ENCODE peak calls at places on chromosomes 1 and 21, in seven cellular contexts. One of them, this sample, is unnamed.

GRCh38 chr1:98903261-98903660 is 101.4 kb downstream of the PLPPR5 start:
- DNase-seq in HCT116: no peak
- DNase-seq in AG04450: peak
- DNase-seq in stomach: no peak
- DNase-seq in astrocyte of the spinal cord: peak
- DNase-seq in A549: peak
- DNase-seq in neural progenitor cell: no peak
- DNase-seq in this sample: peak

GRCh38 chr1:1087351-1088035 is 13.4 kb upstream of the RNF223 start:
- DNase-seq in AG04450: no peak
- DNase-seq in stomach: no peak
- DNase-seq in A549: no peak
- DNase-seq in HCT116: no peak
- DNase-seq in astrocyte of the spinal cord: no peak
- DNase-seq in neural progenitor cell: no peak
- DNase-seq in this sample: no peak

GRCh38 chr1:160420881-160421842 is 20.8 kb downstream of the VANGL2 start:
- DNase-seq in stomach: no peak
- DNase-seq in neural progenitor cell: no peak
- DNase-seq in astrocyte of the spinal cord: no peak
- DNase-seq in A549: no peak
- DNase-seq in AG04450: no peak
- DNase-seq in HCT116: no peak
- DNase-seq in this sample: no peak

GRCh38 chr1:119873166-119874025 is 22.9 kb downstream of the ADAM30 start:
- DNase-seq in A549: no peak
- DNase-seq in AG04450: peak
- DNase-seq in astrocyte of the spinal cord: peak
- DNase-seq in neural progenitor cell: no peak
- DNase-seq in HCT116: no peak
- DNase-seq in stomach: no peak
- DNase-seq in this sample: no peak

GRCh38 chr1:204153667-204154066 is 1.8 kb upstream of the ETNK2 start:
- DNase-seq in astrocyte of the spinal cord: no peak
- DNase-seq in A549: no peak
- DNase-seq in AG04450: no peak
- DNase-seq in HCT116: no peak
- DNase-seq in neural progenitor cell: no peak
- DNase-seq in stomach: no peak
- DNase-seq in this sample: no peak

GRCh38 chr1:50251592-50252165 is 143.0 kb downstream of the ELAVL4 start:
- DNase-seq in AG04450: no peak
- DNase-seq in neural progenitor cell: peak
- DNase-seq in astrocyte of the spinal cord: no peak
- DNase-seq in HCT116: no peak
- DNase-seq in stomach: no peak
- DNase-seq in A549: no peak
- DNase-seq in this sample: no peak

GRCh38 chr1:5891736-5892135 is 100.5 kb downstream of the NPHP4 start:
- DNase-seq in astrocyte of the spinal cord: peak
- DNase-seq in neural progenitor cell: no peak
- DNase-seq in stomach: no peak
- DNase-seq in A549: no peak
- DNase-seq in HCT116: no peak
- DNase-seq in AG04450: no peak
- DNase-seq in this sample: no peak

GRCh38 chr1:2403273-2403672 is 9.1 kb downstream of the PEX10 start:
- DNase-seq in astrocyte of the spinal cord: no peak
- DNase-seq in A549: no peak
- DNase-seq in HCT116: no peak
- DNase-seq in neural progenitor cell: no peak
- DNase-seq in AG04450: no peak
- DNase-seq in stomach: no peak
- DNase-seq in this sample: no peak

GRCh38 chr1:207840380-207840779 is 70.5 kb downstream of the CD34 start:
- DNase-seq in astrocyte of the spinal cord: no peak
- DNase-seq in HCT116: no peak
- DNase-seq in neural progenitor cell: no peak
- DNase-seq in AG04450: no peak
- DNase-seq in stomach: no peak
- DNase-seq in A549: no peak
- DNase-seq in this sample: no peak
- TF ChIP-seq CTCF in astrocyte of the spinal cord: no peak
- TF ChIP-seq CTCF in HCT116: no peak
- TF ChIP-seq CTCF in neural progenitor cell: peak
- TF ChIP-seq CTCF in AG04450: no peak
- TF ChIP-seq CTCF in stomach: no peak
- TF ChIP-seq CTCF in A549: no peak
- TF ChIP-seq CTCF in this sample: no peak

GRCh38 chr21:41446571-41446970 is 20.5 kb downstream of the MX1 start:
- DNase-seq in A549: no peak
- DNase-seq in astrocyte of the spinal cord: no peak
- DNase-seq in neural progenitor cell: no peak
- DNase-seq in HCT116: no peak
- DNase-seq in AG04450: no peak
- DNase-seq in stomach: no peak
- DNase-seq in this sample: no peak
- H3K4me3 ChIP-seq in A549: no peak
- H3K4me3 ChIP-seq in astrocyte of the spinal cord: no peak
- H3K4me3 ChIP-seq in neural progenitor cell: no peak
- H3K4me3 ChIP-seq in HCT116: no peak
- H3K4me3 ChIP-seq in AG04450: no peak
- H3K4me3 ChIP-seq in stomach: no peak
- H3K4me3 ChIP-seq in this sample: no peak

GRCh38 chr1:234725177-234726132 is 115.5 kb upstream of the IRF2BP2 start:
- DNase-seq in HCT116: no peak
- DNase-seq in AG04450: no peak
- DNase-seq in neural progenitor cell: no peak
- DNase-seq in stomach: peak
- DNase-seq in A549: no peak
- DNase-seq in astrocyte of the spinal cord: peak
- DNase-seq in this sample: peak

GRCh38 chr1:234728740-234729139 is 118.8 kb upstream of the IRF2BP2 start:
- DNase-seq in A549: no peak
- DNase-seq in stomach: no peak
- DNase-seq in AG04450: no peak
- DNase-seq in HCT116: no peak
- DNase-seq in neural progenitor cell: no peak
- DNase-seq in astrocyte of the spinal cord: no peak
- DNase-seq in this sample: no peak

GRCh38 chr1:234724517-234725176 is 114.7 kb upstream of the IRF2BP2 start:
- DNase-seq in A549: no peak
- DNase-seq in neural progenitor cell: peak
- DNase-seq in HCT116: peak
- DNase-seq in astrocyte of the spinal cord: no peak
- DNase-seq in stomach: peak
- DNase-seq in AG04450: no peak
- DNase-seq in this sample: no peak

GRCh38 chr1:234727018-234727757 is 117.2 kb upstream of the IRF2BP2 start:
- DNase-seq in stomach: no peak
- DNase-seq in neural progenitor cell: peak
- DNase-seq in AG04450: no peak
- DNase-seq in astrocyte of the spinal cord: peak
- DNase-seq in A549: no peak
- DNase-seq in HCT116: no peak
- DNase-seq in this sample: no peak

GRCh38 chr1:234726359-234726836 is 116.4 kb upstream of the IRF2BP2 start:
- DNase-seq in A549: no peak
- DNase-seq in neural progenitor cell: peak
- DNase-seq in HCT116: no peak
- DNase-seq in astrocyte of the spinal cord: no peak
- DNase-seq in stomach: no peak
- DNase-seq in AG04450: no peak
- DNase-seq in this sample: peak
- TF ChIP-seq CTCF in A549: no peak
- TF ChIP-seq CTCF in neural progenitor cell: no peak
- TF ChIP-seq CTCF in HCT116: no peak
- TF ChIP-seq CTCF in astrocyte of the spinal cord: no peak
- TF ChIP-seq CTCF in stomach: no peak
- TF ChIP-seq CTCF in AG04450: no peak
- TF ChIP-seq CTCF in this sample: no peak

GRCh38 chr1:8409666-8410065 is 91.8 kb downstream of the SLC45A1 start:
- DNase-seq in A549: no peak
- DNase-seq in stomach: no peak
- DNase-seq in HCT116: no peak
- DNase-seq in astrocyte of the spinal cord: no peak
- DNase-seq in neural progenitor cell: no peak
- DNase-seq in AG04450: no peak
- DNase-seq in this sample: no peak

GRCh38 chr1:8410791-8411190 is 92.9 kb downstream of the SLC45A1 start:
- DNase-seq in stomach: no peak
- DNase-seq in AG04450: no peak
- DNase-seq in A549: no peak
- DNase-seq in HCT116: no peak
- DNase-seq in astrocyte of the spinal cord: no peak
- DNase-seq in neural progenitor cell: no peak
- DNase-seq in this sample: no peak

GRCh38 chr1:8407652-8408051 is 89.7 kb downstream of the SLC45A1 start:
- DNase-seq in astrocyte of the spinal cord: no peak
- DNase-seq in HCT116: no peak
- DNase-seq in stomach: no peak
- DNase-seq in neural progenitor cell: no peak
- DNase-seq in AG04450: no peak
- DNase-seq in A549: no peak
- DNase-seq in this sample: no peak

GRCh38 chr1:8408151-8408839 is 90.4 kb downstream of the SLC45A1 start:
- DNase-seq in astrocyte of the spinal cord: peak
- DNase-seq in AG04450: peak
- DNase-seq in HCT116: no peak
- DNase-seq in stomach: peak
- DNase-seq in neural progenitor cell: peak
- DNase-seq in A549: no peak
- DNase-seq in this sample: no peak

GRCh38 chr1:8409107-8409506 is 91.2 kb downstream of the SLC45A1 start:
- DNase-seq in AG04450: no peak
- DNase-seq in HCT116: no peak
- DNase-seq in stomach: no peak
- DNase-seq in astrocyte of the spinal cord: peak
- DNase-seq in neural progenitor cell: peak
- DNase-seq in A549: peak
- DNase-seq in this sample: no peak
- H3K4me3 ChIP-seq in AG04450: no peak
- H3K4me3 ChIP-seq in HCT116: no peak
- H3K4me3 ChIP-seq in stomach: no peak
- H3K4me3 ChIP-seq in astrocyte of the spinal cord: no peak
- H3K4me3 ChIP-seq in neural progenitor cell: no peak
- H3K4me3 ChIP-seq in A549: no peak
- H3K4me3 ChIP-seq in this sample: no peak